ENCODE peak calls at places on chromosomes 2 and 18, in five cellular contexts. G is lower lobe of right lung, E is GM13977, A is foreskin fibroblast, Z is stomach. R is an unnamed sample.

GRCh38 chr2:119011162-119011909 is 69.3 kb downstream of the MARCO start:
- DNase-seq in A (peak; percentile 71), E (peak; percentile 63), Z (peak; percentile 49), G (peak; percentile 66), R (no peak)

GRCh38 chr2:164141271-164141670 is 405.5 kb upstream of the FIGN start:
- DNase-seq in E (no peak), A (no peak), G (no peak), Z (no peak), R (no peak)

GRCh38 chr2:64737547-64737946 is 83.8 kb upstream of the SERTAD2 start:
- DNase-seq in Z (no peak), G (no peak), A (no peak), E (no peak), R (no peak)

GRCh38 chr2:27943138-27943537 is 52.6 kb downstream of the BABAM2 start:
- DNase-seq in A (no peak), G (no peak), Z (no peak), E (no peak), R (no peak)

GRCh38 chr2:44275915-44276279 is 617 bp downstream of the SLC3A1 start:
- DNase-seq in A (peak; percentile 61), Z (no peak), G (no peak), E (no peak), R (no peak)

GRCh38 chr2:195494452-195494851 is 162.6 kb upstream of the SLC39A10 start:
- DNase-seq in A (peak; percentile 63), G (no peak), E (no peak), Z (no peak), R (no peak)

GRCh38 chr2:39696838-39697237 is 31.1 kb downstream of the TMEM178A start:
- DNase-seq in G (no peak), E (no peak), A (peak; percentile 70), Z (no peak), R (no peak)

GRCh38 chr2:21251216-21251971 is 127.6 kb downstream of the TDRD15 start:
- DNase-seq in E (no peak), G (no peak), A (no peak), Z (no peak), R (no peak)

DNA sequence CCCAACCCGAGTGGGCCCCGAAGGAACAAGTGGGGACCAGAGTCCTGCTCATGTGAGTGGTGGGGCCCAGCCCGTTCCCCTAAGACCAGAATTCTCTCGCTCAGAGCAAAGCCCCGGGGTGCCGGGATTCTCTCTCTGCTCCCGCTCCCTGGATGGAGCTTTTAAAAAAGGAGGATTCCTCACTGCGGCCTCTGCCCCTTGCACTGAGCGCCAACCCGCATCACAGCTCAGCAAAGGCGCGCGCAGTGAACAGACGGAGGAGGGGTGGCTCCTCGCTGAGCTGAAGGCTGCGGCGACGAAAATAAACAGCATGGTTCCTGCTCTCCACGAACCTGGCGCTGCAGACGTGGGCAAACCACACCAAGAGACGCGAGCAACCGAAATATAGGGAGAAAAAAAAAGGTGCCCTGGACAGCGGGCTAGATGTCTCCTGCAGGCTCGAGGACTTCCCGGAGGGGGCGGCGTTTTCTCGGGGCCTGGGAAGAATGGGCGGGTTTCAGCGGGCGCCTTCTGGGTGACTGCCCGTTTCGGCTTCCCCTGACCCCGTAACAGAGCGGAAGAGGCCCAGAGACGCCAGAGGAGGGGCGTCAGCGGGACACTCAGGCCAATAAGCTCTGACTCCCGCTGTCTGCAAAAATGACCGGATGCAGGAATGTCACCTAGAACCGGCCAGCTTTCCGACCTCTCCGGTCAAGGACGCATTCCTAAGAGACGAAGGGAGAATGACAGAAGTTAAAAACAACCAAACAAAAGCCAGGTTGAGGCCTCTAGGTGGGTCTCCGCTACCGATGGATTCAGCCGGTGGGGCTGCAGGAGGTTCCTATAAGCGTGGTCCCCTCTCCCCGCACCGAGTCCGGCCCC is 819 bp upstream of the KLF11 start:
- DNase-seq in Z (peak; percentile 74), G (peak; percentile 91), A (peak; percentile 85), E (peak; percentile 56), R (no peak)
- TF ChIP-seq CTCF in Z (no peak), G (peak; percentile 30), A (no peak), E (no peak), R (peak; percentile 47)

GRCh38 chr2:96534701-96535181 is 1.8 kb upstream of the ARID5A start:
- DNase-seq in Z (no peak), A (no peak), E (no peak), G (no peak), R (no peak)

GRCh38 chr2:96535331-96535730 is 1.2 kb upstream of the ARID5A start:
- DNase-seq in E (no peak), A (no peak), Z (no peak), G (no peak), R (no peak)

GRCh38 chr2:96537734-96538486 is 1.4 kb downstream of the ARID5A start:
- DNase-seq in A (no peak), Z (no peak), G (no peak), E (no peak), R (no peak)

GRCh38 chr2:96537066-96537733 is 648 bp downstream of the ARID5A start:
- DNase-seq in E (peak; percentile 90), G (peak; percentile 93), A (peak; percentile 78), Z (peak; percentile 79), R (no peak)

DNA sequence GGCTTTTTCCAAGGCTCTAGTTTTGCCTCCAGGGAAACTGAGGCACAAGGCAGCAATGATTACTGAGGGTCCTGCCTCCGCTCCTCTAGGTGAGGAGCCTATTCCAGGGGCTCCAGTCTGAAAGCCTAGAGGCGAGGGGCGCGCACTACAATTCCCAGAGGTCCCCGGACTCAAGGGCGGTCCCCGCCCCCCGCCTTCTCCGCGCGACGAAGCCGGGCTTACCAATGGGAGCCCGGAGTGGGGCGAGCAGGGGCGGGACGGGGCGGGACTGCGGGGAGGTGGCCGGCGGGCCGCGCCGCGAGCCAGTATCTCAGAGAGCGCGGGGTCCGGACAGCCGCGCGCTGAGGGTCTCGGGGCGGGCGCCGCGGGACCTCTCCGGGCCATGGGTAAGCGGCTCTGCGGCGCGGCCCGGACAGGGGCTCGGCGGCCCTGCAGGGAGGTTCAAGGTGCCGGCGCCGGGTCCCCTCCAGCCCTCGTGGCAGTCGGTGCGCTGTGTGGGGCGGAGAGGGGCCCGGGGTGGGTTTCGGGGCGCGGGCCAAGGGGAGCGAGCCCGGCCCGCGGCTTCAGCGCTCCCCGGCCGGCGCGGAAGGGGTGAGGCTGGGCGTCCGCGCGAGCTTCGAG is at the start of gene ARID5A:
- DNase-seq in G (peak; percentile 97), E (peak; percentile 93), A (peak; percentile 97), Z (peak; percentile 95), R (no peak)
- TF ChIP-seq CTCF in G (peak; percentile 50), E (no peak), A (peak; percentile 27), Z (no peak), R (peak; percentile 40)

DNA sequence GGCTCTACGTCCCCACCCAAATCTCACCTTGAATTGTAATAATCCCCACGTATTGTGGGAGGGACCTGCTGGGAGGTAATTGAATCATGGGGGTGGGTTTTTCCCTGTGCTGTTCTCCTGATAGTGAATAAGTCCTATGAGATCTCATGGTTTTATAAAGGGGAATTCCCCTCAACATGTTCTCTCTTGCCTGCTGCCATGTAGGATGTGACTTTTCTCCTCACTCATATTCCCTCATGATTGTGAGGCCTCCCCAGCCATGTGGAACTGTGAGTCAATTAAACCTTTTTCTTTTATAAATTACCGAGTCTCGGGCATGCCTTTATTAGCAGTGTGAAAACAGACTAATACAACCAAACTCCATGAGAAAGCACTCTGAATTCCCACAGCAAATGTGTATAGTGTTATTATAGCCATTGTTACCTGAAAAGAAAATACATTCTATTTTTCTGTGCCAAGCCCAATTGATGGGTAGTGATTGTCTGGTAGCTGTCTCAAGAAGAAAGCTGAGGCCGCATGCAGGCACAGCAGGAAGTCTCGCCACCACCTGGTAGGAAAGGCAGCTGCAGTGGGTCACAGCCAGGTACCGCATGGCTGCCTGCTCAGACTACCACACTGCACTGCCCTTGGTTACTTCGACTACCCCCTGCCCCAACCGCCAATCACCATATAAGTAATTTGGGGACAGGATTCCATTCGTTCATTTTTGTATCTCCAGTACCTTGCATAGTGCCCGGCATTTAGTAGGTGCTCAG is 10.3 kb upstream of the ZBTB7C start:
- DNase-seq in E (no peak), Z (no peak), A (no peak), G (no peak), R (no peak)
- TF ChIP-seq CTCF in E (no peak), Z (no peak), A (no peak), G (no peak), R (no peak)

GRCh38 chr2:70747284-70747683 is 20.7 kb downstream of the ADD2 start:
- DNase-seq in A (no peak), E (no peak), G (no peak), Z (no peak), R (no peak)

GRCh38 chr2:70746076-70746475 is 21.9 kb downstream of the ADD2 start:
- DNase-seq in Z (no peak), G (no peak), A (no peak), E (no peak), R (no peak)

GRCh38 chr2:70745276-70745675 is 22.7 kb downstream of the ADD2 start:
- DNase-seq in A (no peak), Z (no peak), E (no peak), G (no peak), R (no peak)

GRCh38 chr2:70750320-70750719 is 17.7 kb downstream of the ADD2 start:
- DNase-seq in Z (no peak), A (no peak), E (no peak), G (no peak), R (no peak)

DNA sequence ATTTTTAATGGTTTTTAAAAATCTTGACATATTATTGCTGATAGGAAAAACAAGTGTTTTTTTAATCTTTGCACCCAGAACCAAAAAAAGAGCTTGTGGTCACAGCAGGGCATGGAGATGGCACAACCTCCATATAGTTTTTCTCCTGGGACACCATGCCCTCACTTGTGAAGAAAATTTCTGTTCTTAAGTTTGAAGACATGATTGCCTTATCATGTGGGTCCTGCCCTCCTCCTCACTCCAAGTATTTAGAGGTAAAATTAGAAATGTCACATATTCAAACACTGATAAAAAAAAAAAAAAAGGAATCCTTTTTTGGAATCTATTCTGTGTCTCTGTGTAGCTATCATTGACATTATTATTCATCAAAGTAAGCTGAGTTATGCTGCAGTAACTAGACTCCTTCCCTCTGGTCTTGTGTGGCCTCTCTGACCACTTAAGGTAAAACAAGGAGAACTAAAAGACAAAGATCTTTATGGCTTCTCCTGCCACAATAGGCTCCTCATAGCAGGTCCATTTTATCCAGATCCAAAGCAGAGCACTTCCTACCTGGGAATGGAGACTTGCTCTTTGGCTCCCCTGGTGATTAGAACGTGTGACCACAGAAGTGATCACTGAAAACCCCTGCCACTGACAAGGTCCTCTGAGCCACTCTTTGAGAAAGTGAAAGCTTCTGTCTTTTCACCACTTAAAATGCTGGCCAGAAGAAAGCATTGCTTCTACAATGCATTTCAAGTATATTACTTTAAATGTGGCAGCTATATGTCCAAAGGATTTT is 19.8 kb downstream of the ADD2 start:
- DNase-seq in G (no peak), Z (no peak), E (no peak), A (no peak), R (no peak)
- TF ChIP-seq CTCF in G (no peak), Z (no peak), E (no peak), A (no peak), R (no peak)

DNA sequence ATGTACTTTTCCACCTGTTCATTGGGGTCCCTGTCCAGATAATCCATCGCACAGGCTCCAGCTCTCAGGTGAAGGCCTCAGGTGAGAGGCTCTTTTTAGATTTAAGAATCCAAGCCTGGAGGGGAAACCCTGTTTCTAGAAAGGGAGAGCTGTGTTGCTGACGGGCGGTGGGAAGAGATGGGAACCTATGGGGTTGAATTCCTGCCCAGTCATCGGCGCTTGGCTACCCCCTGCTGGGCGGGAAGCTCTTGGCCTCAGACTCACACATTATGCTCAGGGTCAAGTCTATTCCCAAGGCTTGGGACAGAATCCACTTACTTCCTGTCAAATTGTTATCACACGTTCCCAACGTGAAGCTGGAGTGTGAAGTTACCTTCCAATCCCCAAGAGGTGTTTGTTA is 181.9 kb upstream of the ETAA1 start:
- DNase-seq in A (peak; percentile 65), G (peak; percentile 54), Z (peak; percentile 52), E (no peak), R (peak; percentile 59)
- TF ChIP-seq CTCF in A (peak; percentile 46), G (peak; percentile 48), Z (no peak), E (no peak), R (peak; percentile 75)

GRCh38 chr2:86201951-86202692 is 2.9 kb downstream of the MRPL35 start:
- DNase-seq in Z (no peak), A (peak; percentile 30), G (no peak), E (no peak), R (no peak)
- TF ChIP-seq CTCF in Z (no peak), A (no peak), G (no peak), E (no peak), R (peak; percentile 34)

R was measured in chondrocyte.